ENCODE peak calls at places on chromosomes 2 and 18, in ten cellular contexts. One of them, this sample, is unnamed.
A peak's percentile ranks its signal among the peaks of the same experiment; 100 is the strongest.

GRCh38 chr2:241855888-241856422 is 2.7 kb downstream of the PDCD1 start:
- DNase-seq in G401: no peak
- DNase-seq in astrocyte: no peak
- DNase-seq in amniotic epithelial cell: no peak
- DNase-seq in fibroblast of villous mesenchyme: no peak
- DNase-seq in AG10803: no peak
- DNase-seq in Daoy: no peak
- DNase-seq in NCI-H1105: no peak
- DNase-seq in B cell: no peak
- DNase-seq in GM23248: no peak
- DNase-seq in this sample: no peak

GRCh38 chr2:97906309-97906708 is 89.4 kb downstream of the TMEM131 start:
- DNase-seq in GM23248: no peak
- DNase-seq in astrocyte: no peak
- DNase-seq in NCI-H1105: no peak
- DNase-seq in B cell: no peak
- DNase-seq in fibroblast of villous mesenchyme: no peak
- DNase-seq in G401: no peak
- DNase-seq in Daoy: no peak
- DNase-seq in AG10803: no peak
- DNase-seq in amniotic epithelial cell: no peak
- DNase-seq in this sample: no peak

GRCh38 chr2:101208830-101209229 is 43.9 kb upstream of the CNOT11 start:
- DNase-seq in G401: no peak
- DNase-seq in B cell: no peak
- DNase-seq in AG10803: no peak
- DNase-seq in GM23248: no peak
- DNase-seq in Daoy: no peak
- DNase-seq in astrocyte: no peak
- DNase-seq in fibroblast of villous mesenchyme: no peak
- DNase-seq in amniotic epithelial cell: no peak
- DNase-seq in NCI-H1105: no peak
- DNase-seq in this sample: no peak

GRCh38 chr2:17757321-17757720 is 3.4 kb downstream of the GEN1 start:
- DNase-seq in astrocyte: peak; percentile 60
- DNase-seq in GM23248: peak; percentile 59
- DNase-seq in amniotic epithelial cell: peak; percentile 47
- DNase-seq in AG10803: peak; percentile 54
- DNase-seq in fibroblast of villous mesenchyme: no peak
- DNase-seq in G401: no peak
- DNase-seq in B cell: no peak
- DNase-seq in Daoy: peak; percentile 5
- DNase-seq in NCI-H1105: no peak
- DNase-seq in this sample: no peak

GRCh38 chr2:31188141-31188540 is 29.2 kb downstream of the CAPN14 start:
- DNase-seq in Daoy: no peak
- DNase-seq in astrocyte: no peak
- DNase-seq in B cell: no peak
- DNase-seq in G401: no peak
- DNase-seq in AG10803: no peak
- DNase-seq in NCI-H1105: no peak
- DNase-seq in fibroblast of villous mesenchyme: no peak
- DNase-seq in amniotic epithelial cell: no peak
- DNase-seq in GM23248: no peak
- DNase-seq in this sample: no peak

GRCh38 chr18:78480531-78481054 is 499.0 kb upstream of the SALL3 start:
- DNase-seq in astrocyte: no peak
- DNase-seq in G401: no peak
- DNase-seq in NCI-H1105: no peak
- DNase-seq in GM23248: no peak
- DNase-seq in B cell: no peak
- DNase-seq in amniotic epithelial cell: no peak
- DNase-seq in Daoy: no peak
- DNase-seq in AG10803: no peak
- DNase-seq in fibroblast of villous mesenchyme: no peak
- DNase-seq in this sample: no peak

GRCh38 chr2:16402891-16403290 is 262.7 kb downstream of the CYRIA start:
- DNase-seq in G401: no peak
- DNase-seq in astrocyte: no peak
- DNase-seq in NCI-H1105: no peak
- DNase-seq in Daoy: no peak
- DNase-seq in fibroblast of villous mesenchyme: no peak
- DNase-seq in amniotic epithelial cell: no peak
- DNase-seq in AG10803: no peak
- DNase-seq in B cell: no peak
- DNase-seq in GM23248: no peak
- DNase-seq in this sample: no peak

GRCh38 chr18:10301831-10302483 is 152.5 kb upstream of the APCDD1 start:
- DNase-seq in amniotic epithelial cell: no peak
- DNase-seq in NCI-H1105: no peak
- DNase-seq in astrocyte: no peak
- DNase-seq in B cell: no peak
- DNase-seq in Daoy: no peak
- DNase-seq in G401: no peak
- DNase-seq in fibroblast of villous mesenchyme: no peak
- DNase-seq in AG10803: no peak
- DNase-seq in GM23248: no peak
- DNase-seq in this sample: no peak

GRCh38 chr2:171516793-171517192 is 5.5 kb upstream of the CYBRD1 start:
- DNase-seq in amniotic epithelial cell: no peak
- DNase-seq in NCI-H1105: no peak
- DNase-seq in GM23248: peak; percentile 20
- DNase-seq in fibroblast of villous mesenchyme: no peak
- DNase-seq in B cell: no peak
- DNase-seq in astrocyte: no peak
- DNase-seq in Daoy: no peak
- DNase-seq in AG10803: no peak
- DNase-seq in G401: no peak
- DNase-seq in this sample: no peak

GRCh38 chr2:134491796-134492441 is 226.9 kb downstream of the TMEM163 start:
- DNase-seq in B cell: no peak
- DNase-seq in AG10803: no peak
- DNase-seq in GM23248: no peak
- DNase-seq in amniotic epithelial cell: peak; percentile 10
- DNase-seq in astrocyte: no peak
- DNase-seq in G401: no peak
- DNase-seq in fibroblast of villous mesenchyme: peak; percentile 6
- DNase-seq in NCI-H1105: peak; percentile 85
- DNase-seq in Daoy: peak; percentile 37
- DNase-seq in this sample: no peak

GRCh38 chr2:64319930-64320329 is 134.0 kb upstream of the LGALSL start:
- DNase-seq in amniotic epithelial cell: no peak
- DNase-seq in AG10803: no peak
- DNase-seq in NCI-H1105: no peak
- DNase-seq in B cell: no peak
- DNase-seq in Daoy: no peak
- DNase-seq in GM23248: no peak
- DNase-seq in fibroblast of villous mesenchyme: no peak
- DNase-seq in astrocyte: no peak
- DNase-seq in G401: no peak
- DNase-seq in this sample: no peak

GRCh38 chr2:113078350-113078839 is 10.6 kb downstream of the IL1F10 start:
- DNase-seq in NCI-H1105: no peak
- DNase-seq in amniotic epithelial cell: no peak
- DNase-seq in AG10803: no peak
- DNase-seq in G401: no peak
- DNase-seq in fibroblast of villous mesenchyme: no peak
- DNase-seq in Daoy: peak; percentile 84
- DNase-seq in astrocyte: peak; percentile 60
- DNase-seq in GM23248: peak; percentile 81
- DNase-seq in B cell: no peak
- DNase-seq in this sample: no peak

GRCh38 chr18:44897445-44898215 is 216.9 kb downstream of the SETBP1 start:
- DNase-seq in AG10803: no peak
- DNase-seq in astrocyte: no peak
- DNase-seq in fibroblast of villous mesenchyme: no peak
- DNase-seq in G401: no peak
- DNase-seq in B cell: no peak
- DNase-seq in Daoy: no peak
- DNase-seq in amniotic epithelial cell: no peak
- DNase-seq in NCI-H1105: peak; percentile 72
- DNase-seq in GM23248: no peak
- DNase-seq in this sample: no peak

GRCh38 chr2:120736955-120737801 is 1.5 kb downstream of the GLI2 start:
- DNase-seq in GM23248: peak; percentile 90
- DNase-seq in astrocyte: peak; percentile 92
- DNase-seq in Daoy: peak; percentile 90
- DNase-seq in fibroblast of villous mesenchyme: peak; percentile 92
- DNase-seq in B cell: no peak
- DNase-seq in NCI-H1105: peak; percentile 10
- DNase-seq in G401: peak; percentile 3
- DNase-seq in amniotic epithelial cell: peak; percentile 86
- DNase-seq in AG10803: peak; percentile 90
- DNase-seq in this sample: no peak

GRCh38 chr2:120227111-120227991 is 4.2 kb upstream of the TMEM185B start:
- DNase-seq in NCI-H1105: no peak
- DNase-seq in astrocyte: no peak
- DNase-seq in AG10803: no peak
- DNase-seq in amniotic epithelial cell: no peak
- DNase-seq in GM23248: no peak
- DNase-seq in B cell: no peak
- DNase-seq in Daoy: no peak
- DNase-seq in G401: no peak
- DNase-seq in fibroblast of villous mesenchyme: no peak
- DNase-seq in this sample: no peak

GRCh38 chr2:199830531-199830930 is 20.5 kb downstream of the FTCDNL1 start:
- DNase-seq in GM23248: no peak
- DNase-seq in AG10803: peak; percentile 39
- DNase-seq in fibroblast of villous mesenchyme: peak; percentile 3
- DNase-seq in NCI-H1105: no peak
- DNase-seq in G401: no peak
- DNase-seq in B cell: no peak
- DNase-seq in Daoy: no peak
- DNase-seq in astrocyte: no peak
- DNase-seq in amniotic epithelial cell: no peak
- DNase-seq in this sample: no peak

This sample was measured in T-cell.